ENCODE peak calls at places on chromosomes 7 and 10, in ten cellular contexts. K, J, P, S, O, E, H, X, W and V are unnamed samples.

GRCh38 chr10:47438857-47439474 is 44.9 kb downstream of the ANXA8 start:
- DNase-seq in K (peak; percentile 57), J (peak; percentile 63), P (peak; percentile 25), S (peak; percentile 74), O (peak; percentile 50), E (no peak), H (peak; percentile 71), X (peak; percentile 57), W (no peak), V (peak; percentile 79)

GRCh38 chr7:128938524-128939074 is 872 bp downstream of the IRF5 start:
- DNase-seq in K (no peak), J (peak; percentile 53), P (no peak), S (no peak), O (no peak), E (no peak), H (no peak), X (no peak), W (no peak), V (no peak)

GRCh38 chr7:135684134-135684533 is 21.8 kb downstream of the STMP1 start:
- DNase-seq in K (no peak), J (no peak), P (no peak), S (peak; percentile 49), O (no peak), E (no peak), H (no peak), X (no peak), W (no peak), V (no peak)

GRCh38 chr10:44965651-44966097 is 6.1 kb downstream of the RASSF4 start:
- DNase-seq in K (no peak), J (no peak), P (no peak), S (no peak), O (no peak), E (no peak), H (no peak), X (no peak), W (no peak), V (no peak)

GRCh38 chr7:19317461-19317860 is 172.2 kb upstream of the FERD3L start:
- DNase-seq in K (no peak), J (no peak), P (no peak), S (peak; percentile 9), O (no peak), E (no peak), H (no peak), X (no peak), W (no peak), V (no peak)

GRCh38 chr10:92756233-92757065 is 66.7 kb downstream of the HHEX start:
- DNase-seq in K (no peak), J (no peak), P (peak; percentile 85), S (peak; percentile 44), O (no peak), E (no peak), H (peak; percentile 55), X (no peak), W (no peak), V (no peak)

GRCh38 chr10:108736111-108736510 is 1187.2 kb downstream of the XPNPEP1 start:
- DNase-seq in K (no peak), J (no peak), P (no peak), S (no peak), O (no peak), E (no peak), H (no peak), X (no peak), W (no peak), V (no peak)

GRCh38 chr7:12584940-12585339 is 14.4 kb downstream of the SCIN start:
- DNase-seq in K (no peak), J (no peak), P (no peak), S (no peak), O (peak; percentile 24), E (no peak), H (no peak), X (no peak), W (no peak), V (no peak)

GRCh38 chr7:6260291-6261183 is 11.9 kb downstream of the CYTH3 start:
- DNase-seq in K (no peak), J (no peak), P (no peak), S (no peak), O (no peak), E (no peak), H (no peak), X (no peak), W (no peak), V (no peak)

GRCh38 chr10:34716234-34716633 is 98.9 kb downstream of the PARD3 start:
- DNase-seq in K (no peak), J (no peak), P (no peak), S (no peak), O (no peak), E (no peak), H (no peak), X (no peak), W (no peak), V (no peak)

GRCh38 chr10:112915590-112916572 is 34.2 kb upstream of the TCF7L2 start:
- DNase-seq in K (no peak), J (peak; percentile 59), P (peak; percentile 34), S (peak; percentile 51), O (no peak), E (no peak), H (no peak), X (peak; percentile 77), W (no peak), V (peak; percentile 20)

GRCh38 chr10:31929260-31929985 is 792 bp upstream of the ARHGAP12 start:
- DNase-seq in K (peak; percentile 58), J (peak; percentile 78), P (peak; percentile 72), S (no peak), O (peak; percentile 64), E (peak; percentile 55), H (peak; percentile 69), X (peak; percentile 84), W (peak; percentile 58), V (peak; percentile 80)

GRCh38 chr7:140295224-140295623 is 103.1 kb downstream of the SLC37A3 start:
- DNase-seq in K (no peak), J (no peak), P (no peak), S (no peak), O (no peak), E (no peak), H (no peak), X (no peak), W (no peak), V (no peak)

GRCh38 chr7:90605055-90605454 is 8.9 kb downstream of the CDK14 start:
- DNase-seq in K (no peak), J (no peak), P (no peak), S (no peak), O (no peak), E (no peak), H (no peak), X (no peak), W (no peak), V (no peak)

DNA sequence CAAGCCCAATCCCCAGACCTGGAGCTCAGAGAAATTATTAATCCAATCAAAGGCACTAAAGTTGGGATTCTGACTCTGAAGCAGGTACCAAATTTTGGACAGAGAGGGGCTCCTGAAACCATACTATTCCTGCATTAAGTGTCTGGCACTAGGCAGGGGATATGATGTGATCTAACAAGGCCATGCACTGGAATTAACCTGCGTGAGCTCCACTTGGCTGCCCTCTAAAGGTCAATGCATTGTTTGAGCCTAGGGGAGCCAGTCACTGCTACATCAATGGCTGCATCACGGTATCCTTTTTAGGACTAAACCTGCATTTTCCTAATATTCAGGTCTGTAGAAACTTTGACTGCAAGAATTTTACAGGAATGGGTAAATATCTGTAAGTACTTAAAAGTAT is 42.1 kb downstream of the ST8SIA6 start:
- DNase-seq in K (no peak), J (no peak), P (peak; percentile 67), S (no peak), O (no peak), E (no peak), H (no peak), X (no peak), W (no peak), V (peak; percentile 32)
- TF ChIP-seq CTCF in K (no peak), J (no peak), P (peak; percentile 56), S (no peak), O (no peak), E (no peak), H (no peak), X (no peak), W (no peak), V (no peak)

GRCh38 chr7:157482517-157483120 is 145.8 kb downstream of the DNAJB6 start:
- DNase-seq in K (no peak), J (no peak), P (no peak), S (no peak), O (no peak), E (no peak), H (no peak), X (no peak), W (no peak), V (no peak)
- TF ChIP-seq POLR2A in K (no peak), J (no peak), P (no peak), S (no peak), O (no peak), E (no peak), H (no peak), X (no peak), W (no peak), V (no peak)

GRCh38 chr10:109961181-109962001 is 38.1 kb upstream of the XPNPEP1 start:
- DNase-seq in K (no peak), J (no peak), P (no peak), S (peak; percentile 69), O (no peak), E (no peak), H (no peak), X (no peak), W (no peak), V (no peak)

GRCh38 chr10:109964318-109964717 is 41.0 kb upstream of the XPNPEP1 start:
- DNase-seq in K (no peak), J (no peak), P (no peak), S (no peak), O (no peak), E (no peak), H (no peak), X (no peak), W (no peak), V (no peak)

GRCh38 chr10:109962247-109962646 is 38.9 kb upstream of the XPNPEP1 start:
- DNase-seq in K (no peak), J (no peak), P (no peak), S (peak; percentile 25), O (no peak), E (no peak), H (no peak), X (no peak), W (no peak), V (no peak)

GRCh38 chr10:109966961-109967738 is 40.6 kb upstream of the ADD3 start:
- DNase-seq in K (no peak), J (peak; percentile 63), P (no peak), S (peak; percentile 88), O (peak; percentile 54), E (no peak), H (no peak), X (no peak), W (peak; percentile 35), V (no peak)

GRCh38 chr10:109963439-109963838 is 40.1 kb upstream of the XPNPEP1 start:
- DNase-seq in K (no peak), J (no peak), P (no peak), S (peak; percentile 58), O (no peak), E (no peak), H (no peak), X (no peak), W (no peak), V (no peak)
- H3K4me1 ChIP-seq in K (no peaks in the 10 kb centered on the region), J (peaks cover 22% of the 10 kb centered on the region), P (no peaks in the 10 kb centered on the region), S (peaks cover 29% of the 10 kb centered on the region), O (no peaks in the 10 kb centered on the region), E (no peaks in the 10 kb centered on the region), H (peaks cover 33% of the 10 kb centered on the region), X (peaks cover 48% of the 10 kb centered on the region), W (peaks cover 6% of the 10 kb centered on the region), V (peaks cover 67% of the 10 kb centered on the region)

DNA sequence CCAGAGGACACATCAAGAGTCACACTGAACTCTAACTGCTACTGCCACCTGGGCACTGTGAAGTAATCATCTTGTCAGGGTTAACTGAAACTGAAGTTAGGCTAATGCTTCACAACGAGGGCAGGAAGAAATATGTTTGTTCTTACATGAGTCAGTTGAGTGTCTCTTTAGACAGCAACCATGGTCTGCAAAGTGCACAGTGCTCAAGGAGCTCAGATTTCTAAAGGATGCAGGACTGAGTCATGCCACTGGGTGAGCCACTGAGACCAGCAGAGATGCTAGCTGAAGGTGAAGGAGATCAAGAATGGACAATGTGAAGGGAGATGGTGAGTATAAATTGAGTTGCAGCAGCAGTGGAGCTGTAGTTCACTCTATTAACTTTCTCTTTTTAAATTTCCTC is 76.0 kb upstream of the CTTNBP2 start:
- DNase-seq in K (no peak), J (no peak), P (no peak), S (peak; percentile 20), O (no peak), E (no peak), H (no peak), X (no peak), W (no peak), V (no peak)
- TF ChIP-seq CTCF in K (no peak), J (no peak), P (no peak), S (no peak), O (no peak), E (peak; percentile 7), H (no peak), X (no peak), W (no peak), V (no peak)